ENCODE peak calls at places on chromosomes 5 and 9, in six cellular contexts. Q is K562, P is GM12878, O is GM12891, H is H1, C is HepG2. F is an unnamed sample.

GRCh38 chr9:90815183-90815943 is 13.7 kb downstream of the SYK start:
- DNase-seq in C (no peak), Q (peak), P (no peak), O (no peak), H (no peak), F (no peak)

GRCh38 chr5:43281840-43282658 is 31.2 kb downstream of the HMGCS1 start:
- DNase-seq in O (no peak), Q (peak), P (no peak), C (no peak), H (no peak), F (no peak)

GRCh38 chr5:142287096-142287972 is 37.5 kb downstream of the SPRY4 start:
- DNase-seq in P (peak), O (no peak), Q (no peak), C (no peak), H (no peak), F (no peak)

GRCh38 chr5:140131967-140132409 is 6.3 kb downstream of the IGIP start:
- DNase-seq in O (no peak), H (no peak), Q (no peak), P (no peak), C (no peak), F (no peak)

GRCh38 chr5:56175465-56175864 is 57.7 kb downstream of the ANKRD55 start:
- DNase-seq in C (no peak), H (peak), O (no peak), Q (peak), P (no peak), F (no peak)

GRCh38 chr5:104430977-104431620 is 868.5 kb upstream of the NUDT12 start:
- DNase-seq in O (no peak), C (no peak), Q (no peak), H (no peak), P (no peak), F (no peak)

GRCh38 chr5:169258372-169259000 is 42.5 kb downstream of the SLIT3 start:
- DNase-seq in Q (no peak), O (no peak), H (no peak), C (no peak), P (no peak), F (no peak)

GRCh38 chr5:80284720-80285119 is 28.9 kb upstream of the SERINC5 start:
- DNase-seq in C (no peak), O (no peak), P (no peak), H (no peak), Q (no peak), F (no peak)

GRCh38 chr5:109239501-109239900 is 170.3 kb downstream of the PJA2 start:
- DNase-seq in O (no peak), P (no peak), Q (no peak), C (no peak), H (no peak), F (no peak)

GRCh38 chr5:129905467-129906176 is 1.4 kb downstream of the CHSY3 start:
- DNase-seq in Q (no peak), O (no peak), C (no peak), P (no peak), H (no peak), F (no peak)

GRCh38 chr5:66987126-66987525 is 209.5 kb downstream of the CD180 start:
- DNase-seq in P (no peak), C (no peak), H (no peak), O (no peak), Q (no peak), F (no peak)

GRCh38 chr5:181188700-181189362 is 16.2 kb downstream of the TRIM7 start:
- DNase-seq in H (no peak), Q (peak), C (peak), P (peak), O (no peak), F (no peak)

GRCh38 chr9:112734892-112735291 is 15.7 kb upstream of the SNX30 start:
- DNase-seq in C (no peak), O (no peak), P (no peak), Q (no peak), H (no peak), F (no peak)

GRCh38 chr5:14668247-14668646 is 3.7 kb downstream of the OTULIN start:
- DNase-seq in P (peak), H (no peak), C (peak), Q (no peak), O (no peak), F (no peak)

GRCh38 chr5:18744990-18745590 is 1110.8 kb downstream of the TAF11L14 start:
- DNase-seq in P (no peak), H (no peak), O (no peak), Q (no peak), C (no peak), F (no peak)

GRCh38 chr9:127899200-127899943 is at the start of gene ST6GALNAC6:
- DNase-seq in Q (peak), C (no peak), O (peak), H (no peak), P (no peak), F (peak)

GRCh38 chr9:120099064-120099463 is 480.9 kb downstream of the CDK5RAP2 start:
- DNase-seq in Q (peak), O (no peak), C (no peak), P (no peak), H (no peak), F (no peak)

GRCh38 chr5:66642538-66642937 is 46.3 kb downstream of the MAST4 start:
- DNase-seq in C (no peak), O (no peak), P (no peak), H (no peak), Q (no peak), F (no peak)

GRCh38 chr9:121883281-121884056 is 209.6 kb downstream of the TTLL11 start:
- DNase-seq in O (no peak), H (no peak), P (no peak), Q (no peak), C (no peak), F (no peak)
- TF ChIP-seq POLR2A in O (no peak), H (no peak), P (no peak), Q (no peak), C (no peak), F (no peak)

GRCh38 chr5:38783011-38783551 is 62.7 kb upstream of the OSMR start:
- DNase-seq in P (no peak), Q (no peak), O (no peak), C (peak), H (no peak), F (no peak)
- TF ChIP-seq TAF1 in P (no peak), Q (no peak), O (no peak), C (no peak), H (no peak), F (no peak)

GRCh38 chr5:89480406-89481007 is 597.5 kb upstream of the MEF2C start:
- DNase-seq in Q (no peak), O (no peak), C (no peak), H (no peak), P (no peak), F (no peak)

GRCh38 chr5:89484962-89485361 is 602.0 kb upstream of the MEF2C start:
- DNase-seq in H (no peak), Q (no peak), P (no peak), C (no peak), O (no peak), F (no peak)
- TF ChIP-seq POLR2AphosphoS5 in H (no peak), Q (no peak), P (no peak), C (no peak), O (no peak), F (no peak)

DNA sequence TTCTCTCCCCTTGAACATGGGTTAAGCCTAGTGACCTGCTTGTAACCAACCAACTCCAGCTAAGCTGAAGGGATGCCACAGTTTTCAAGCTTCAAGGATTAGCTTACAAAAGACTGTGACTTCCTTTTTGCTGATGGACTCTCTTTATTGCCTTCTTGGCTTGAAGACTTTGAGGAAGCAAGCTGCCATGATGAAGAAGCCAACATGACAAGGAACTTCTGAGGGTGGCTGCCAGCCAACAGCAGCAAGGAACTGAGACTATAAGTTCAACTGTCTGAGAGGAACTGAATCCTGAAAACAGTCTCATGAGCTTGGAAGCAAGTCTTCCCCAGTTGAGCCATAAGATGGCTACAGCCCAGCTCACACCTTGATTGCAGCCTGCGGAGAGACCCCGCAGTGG is 116.1 kb upstream of the TAF11L2 start:
- DNase-seq in P (no peak), C (no peak), Q (no peak), H (no peak), O (no peak), F (no peak)
- TF ChIP-seq POLR2A in P (no peak), C (no peak), Q (no peak), H (no peak), O (no peak), F (no peak)

F was measured in GM12892.